ENCODE peak calls at places on chromosomes 12 and 14, in seven cellular contexts. One of them, this sample, is unnamed.

GRCh38 chr12:128259556-128260070 is 7.4 kb upstream of the TMEM132C start:
- DNase-seq in NCI-H2081: peak; percentile 3
- DNase-seq in AML-193: no peak
- DNase-seq in GM03348: no peak
- DNase-seq in iris pigment epithelial cell: peak; percentile 9
- DNase-seq in progenitor cell of endocrine pancreas: peak; percentile 35
- DNase-seq in M059J: no peak
- DNase-seq in this sample: peak; percentile 52

GRCh38 chr12:11882301-11883019 is 188.3 kb upstream of the BCL2L14 start:
- DNase-seq in NCI-H2081: no peak
- DNase-seq in AML-193: no peak
- DNase-seq in GM03348: no peak
- DNase-seq in iris pigment epithelial cell: no peak
- DNase-seq in progenitor cell of endocrine pancreas: no peak
- DNase-seq in M059J: no peak
- DNase-seq in this sample: no peak

GRCh38 chr14:97791072-97791471 is 993.9 kb downstream of the VRK1 start:
- DNase-seq in NCI-H2081: no peak
- DNase-seq in AML-193: no peak
- DNase-seq in GM03348: no peak
- DNase-seq in iris pigment epithelial cell: no peak
- DNase-seq in progenitor cell of endocrine pancreas: no peak
- DNase-seq in M059J: no peak
- DNase-seq in this sample: no peak

GRCh38 chr12:57893460-57894353 is 47.2 kb upstream of the CTDSP2 start:
- DNase-seq in NCI-H2081: peak; percentile 67
- DNase-seq in AML-193: no peak
- DNase-seq in GM03348: peak; percentile 84
- DNase-seq in iris pigment epithelial cell: peak; percentile 88
- DNase-seq in progenitor cell of endocrine pancreas: no peak
- DNase-seq in M059J: peak; percentile 80
- DNase-seq in this sample: no peak

GRCh38 chr14:68654471-68654941 is 138.4 kb downstream of the ZFP36L1 start:
- DNase-seq in NCI-H2081: no peak
- DNase-seq in AML-193: no peak
- DNase-seq in GM03348: no peak
- DNase-seq in iris pigment epithelial cell: no peak
- DNase-seq in progenitor cell of endocrine pancreas: no peak
- DNase-seq in M059J: no peak
- DNase-seq in this sample: no peak

GRCh38 chr12:84891106-84891838 is 21.3 kb downstream of the SLC6A15 start:
- DNase-seq in NCI-H2081: no peak
- DNase-seq in AML-193: no peak
- DNase-seq in GM03348: no peak
- DNase-seq in iris pigment epithelial cell: peak; percentile 93
- DNase-seq in progenitor cell of endocrine pancreas: no peak
- DNase-seq in M059J: no peak
- DNase-seq in this sample: no peak

GRCh38 chr12:1103632-1104031 is 112.6 kb downstream of the ERC1 start:
- DNase-seq in NCI-H2081: no peak
- DNase-seq in AML-193: no peak
- DNase-seq in GM03348: no peak
- DNase-seq in iris pigment epithelial cell: no peak
- DNase-seq in progenitor cell of endocrine pancreas: no peak
- DNase-seq in M059J: peak; percentile 16
- DNase-seq in this sample: no peak

GRCh38 chr14:96053600-96054381 is 14.6 kb downstream of the C14orf132 start:
- DNase-seq in NCI-H2081: peak; percentile 25
- DNase-seq in AML-193: no peak
- DNase-seq in GM03348: peak; percentile 94
- DNase-seq in iris pigment epithelial cell: peak; percentile 96
- DNase-seq in progenitor cell of endocrine pancreas: no peak
- DNase-seq in M059J: peak; percentile 89
- DNase-seq in this sample: no peak

GRCh38 chr14:73463411-73463810 is 5.1 kb upstream of the NUMB start:
- DNase-seq in NCI-H2081: no peak
- DNase-seq in AML-193: peak; percentile 98
- DNase-seq in GM03348: peak; percentile 80
- DNase-seq in iris pigment epithelial cell: peak; percentile 99
- DNase-seq in progenitor cell of endocrine pancreas: no peak
- DNase-seq in M059J: peak; percentile 81
- DNase-seq in this sample: no peak

GRCh38 chr14:49946320-49947141 is 53.6 kb downstream of the ARF6 start:
- DNase-seq in NCI-H2081: peak; percentile 21
- DNase-seq in AML-193: no peak
- DNase-seq in GM03348: peak; percentile 73
- DNase-seq in iris pigment epithelial cell: peak; percentile 95
- DNase-seq in progenitor cell of endocrine pancreas: no peak
- DNase-seq in M059J: peak; percentile 88
- DNase-seq in this sample: peak; percentile 50

GRCh38 chr12:70785896-70786295 is 134.6 kb downstream of the PTPRR start:
- DNase-seq in NCI-H2081: no peak
- DNase-seq in AML-193: no peak
- DNase-seq in GM03348: no peak
- DNase-seq in iris pigment epithelial cell: no peak
- DNase-seq in progenitor cell of endocrine pancreas: no peak
- DNase-seq in M059J: no peak
- DNase-seq in this sample: no peak

GRCh38 chr12:119208626-119209061 is 29.9 kb downstream of the HSPB8 start:
- DNase-seq in NCI-H2081: no peak
- DNase-seq in AML-193: no peak
- DNase-seq in GM03348: peak; percentile 36
- DNase-seq in iris pigment epithelial cell: peak; percentile 1
- DNase-seq in progenitor cell of endocrine pancreas: no peak
- DNase-seq in M059J: peak; percentile 42
- DNase-seq in this sample: no peak

This sample was measured in NCI-H1092.